ENCODE peak calls at places on chromosomes 7 and 10, in ten cellular contexts. J, Y, O, T, H, K, P, X, C and Q are unnamed samples.

GRCh38 chr10:13890617-13891541 is 304.1 kb downstream of the PRPF18 start:
- DNase-seq in J (no peak), Y (peak), O (peak), T (no peak), H (no peak), K (peak), P (no peak), X (peak), C (no peak), Q (no peak)

GRCh38 chr7:45219801-45220200 is 62.2 kb downstream of the RAMP3 start:
- DNase-seq in J (no peak), Y (no peak), O (no peak), T (no peak), H (no peak), K (no peak), P (no peak), X (no peak), C (no peak), Q (no peak)

GRCh38 chr10:110774069-110775021 is 97.4 kb upstream of the PDCD4 start:
- DNase-seq in J (no peak), Y (peak), O (peak), T (peak), H (peak), K (peak), P (no peak), X (no peak), C (no peak), Q (no peak)

GRCh38 chr7:139570119-139570518 is 46.6 kb downstream of the CLEC2L start:
- DNase-seq in J (no peak), Y (no peak), O (no peak), T (no peak), H (no peak), K (peak), P (no peak), X (no peak), C (no peak), Q (no peak)

GRCh38 chr10:102648889-102649752 is 4.8 kb downstream of the TRIM8 start:
- DNase-seq in J (no peak), Y (no peak), O (no peak), T (no peak), H (no peak), K (no peak), P (no peak), X (no peak), C (no peak), Q (no peak)

GRCh38 chr10:112330607-112331160 is 43.2 kb upstream of the ACSL5 start:
- DNase-seq in J (no peak), Y (no peak), O (no peak), T (no peak), H (no peak), K (no peak), P (no peak), X (no peak), C (no peak), Q (no peak)

GRCh38 chr10:90204956-90205695 is 503.7 kb downstream of the KIF20B start:
- DNase-seq in J (no peak), Y (no peak), O (no peak), T (no peak), H (no peak), K (no peak), P (no peak), X (no peak), C (no peak), Q (no peak)

GRCh38 chr7:139600306-139600705 is 76.8 kb downstream of the CLEC2L start:
- DNase-seq in J (no peak), Y (no peak), O (no peak), T (no peak), H (no peak), K (no peak), P (no peak), X (no peak), C (no peak), Q (no peak)

GRCh38 chr7:51022821-51023220 is 240.1 kb upstream of the GRB10 start:
- DNase-seq in J (no peak), Y (no peak), O (no peak), T (no peak), H (no peak), K (no peak), P (no peak), X (no peak), C (no peak), Q (no peak)

GRCh38 chr10:33032354-33033254 is 74.6 kb upstream of the ITGB1 start:
- DNase-seq in J (no peak), Y (peak), O (peak), T (no peak), H (no peak), K (peak), P (no peak), X (no peak), C (no peak), Q (peak)

GRCh38 chr10:78458983-78459638 is 425.4 kb downstream of the RPS24 start:
- DNase-seq in J (no peak), Y (peak), O (peak), T (no peak), H (peak), K (peak), P (peak), X (no peak), C (no peak), Q (peak)

GRCh38 chr7:28729276-28729675 is 228.9 kb downstream of the TRIL start:
- DNase-seq in J (no peak), Y (no peak), O (no peak), T (no peak), H (peak), K (no peak), P (peak), X (no peak), C (no peak), Q (no peak)

GRCh38 chr7:92325173-92325572 is 79.4 kb downstream of the ANKIB1 start:
- DNase-seq in J (no peak), Y (no peak), O (no peak), T (no peak), H (no peak), K (peak), P (no peak), X (no peak), C (no peak), Q (no peak)

GRCh38 chr10:29430101-29430500 is 141.2 kb downstream of the LYZL1 start:
- DNase-seq in J (no peak), Y (peak), O (peak), T (no peak), H (no peak), K (no peak), P (no peak), X (no peak), C (no peak), Q (no peak)

GRCh38 chr10:125189162-125189561 is 28.8 kb upstream of the CTBP2 start:
- DNase-seq in J (no peak), Y (no peak), O (no peak), T (no peak), H (no peak), K (no peak), P (no peak), X (no peak), C (no peak), Q (no peak)

GRCh38 chr7:156764016-156764669 is 123.6 kb downstream of the RNF32 start:
- DNase-seq in J (peak), Y (peak), O (peak), T (no peak), H (peak), K (peak), P (peak), X (no peak), C (no peak), Q (peak)

GRCh38 chr10:103969436-103969835 is 2.5 kb downstream of the SLK start:
- DNase-seq in J (peak), Y (no peak), O (no peak), T (no peak), H (no peak), K (peak), P (no peak), X (no peak), C (no peak), Q (no peak)

GRCh38 chr10:77233466-77233865 is 404.1 kb downstream of the KCNMA1 start:
- DNase-seq in J (no peak), Y (no peak), O (no peak), T (no peak), H (no peak), K (no peak), P (no peak), X (no peak), C (no peak), Q (no peak)

GRCh38 chr10:101736666-101737065 is 39.2 kb downstream of the FGF8 start:
- DNase-seq in J (no peak), Y (no peak), O (no peak), T (no peak), H (no peak), K (no peak), P (no peak), X (no peak), C (no peak), Q (no peak)

GRCh38 chr7:30347226-30348082 is 63.1 kb downstream of the ZNRF2 start:
- DNase-seq in J (no peak), Y (peak), O (no peak), T (no peak), H (no peak), K (no peak), P (no peak), X (no peak), C (no peak), Q (no peak)

GRCh38 chr7:155918720-155919399 is 106.6 kb upstream of the SHH start:
- DNase-seq in J (no peak), Y (peak), O (no peak), T (no peak), H (no peak), K (peak), P (no peak), X (no peak), C (no peak), Q (peak)

GRCh38 chr10:5488272-5489161 is 10.9 kb downstream of the CALML5 start:
- DNase-seq in J (no peak), Y (no peak), O (no peak), T (no peak), H (no peak), K (no peak), P (peak), X (no peak), C (no peak), Q (peak)

GRCh38 chr10:18571076-18571475 is 80.3 kb downstream of the NSUN6 start:
- DNase-seq in J (no peak), Y (no peak), O (no peak), T (no peak), H (no peak), K (no peak), P (no peak), X (no peak), C (no peak), Q (no peak)

GRCh38 chr10:77872151-77872946 is 54.2 kb downstream of the DLG5 start:
- DNase-seq in J (no peak), Y (peak), O (peak), T (no peak), H (no peak), K (no peak), P (peak), X (no peak), C (no peak), Q (no peak)